ENCODE peak calls at places on chromosomes 5 and 9, in four cellular contexts. M is K562, U is GM12878, A is SK-N-SH. S is an unnamed sample.

GRCh38 chr9:117916291-117916690 is 212.1 kb downstream of the TLR4 start:
- DNase-seq in U (no peak), A (no peak), M (no peak), S (no peak)

GRCh38 chr5:148687427-148687826 is 33.1 kb upstream of the HTR4 start:
- DNase-seq in A (no peak), U (no peak), M (peak), S (peak)

GRCh38 chr9:115649991-115650472 is 503.6 kb upstream of the PAPPA start:
- DNase-seq in U (no peak), M (no peak), A (no peak), S (no peak)

GRCh38 chr5:94024101-94024500 is 282.7 kb upstream of the POU5F2 start:
- DNase-seq in U (no peak), A (no peak), M (no peak), S (no peak)

GRCh38 chr5:80711216-80711615 is 56.4 kb upstream of the DHFR start:
- DNase-seq in M (no peak), A (no peak), U (no peak), S (no peak)

GRCh38 chr5:167381457-167381856 is 910.0 kb upstream of the WWC1 start:
- DNase-seq in A (no peak), U (no peak), M (no peak), S (no peak)

GRCh38 chr9:89177021-89177400 is 1.6 kb downstream of the SHC3 start:
- DNase-seq in A (peak), U (no peak), M (no peak), S (no peak)

GRCh38 chr5:138981131-138981530 is 106.0 kb upstream of the LRRTM2 start:
- DNase-seq in A (no peak), U (no peak), M (no peak), S (no peak)

GRCh38 chr9:89923174-89923573 is 318.4 kb downstream of the GADD45G start:
- DNase-seq in U (no peak), A (no peak), M (no peak), S (no peak)

GRCh38 chr9:69089491-69089890 is 53.9 kb downstream of the FXN start:
- DNase-seq in A (no peak), U (no peak), M (no peak), S (peak)

GRCh38 chr5:178688551-178688950 is 41.9 kb downstream of the ZNF354A start:
- DNase-seq in U (no peak), A (no peak), M (no peak), S (no peak)

GRCh38 chr9:26809795-26810194 is 82.8 kb downstream of the CAAP1 start:
- DNase-seq in M (no peak), U (no peak), A (no peak), S (no peak)

GRCh38 chr5:64295100-64295499 is 129.5 kb downstream of the RNF180 start:
- DNase-seq in U (no peak), A (no peak), M (no peak), S (no peak)

GRCh38 chr9:85258229-85258628 is 483.5 kb downstream of the AGTPBP1 start:
- DNase-seq in A (no peak), M (no peak), U (no peak), S (no peak)

GRCh38 chr5:17727212-17727611 is 93.0 kb downstream of the TAF11L14 start:
- DNase-seq in U (no peak), M (no peak), A (no peak), S (no peak)

GRCh38 chr9:111630182-111631070 is 708 bp upstream of the DNAJC25 start:
- DNase-seq in A (peak), U (no peak), M (no peak), S (no peak)

GRCh38 chr9:124040935-124041816 is 29.6 kb downstream of the LHX2 start:
- DNase-seq in A (peak), U (no peak), M (peak), S (peak)

GRCh38 chr5:160470437-160471341 is 49.0 kb downstream of the PTTG1 start:
- DNase-seq in A (no peak), M (no peak), U (no peak), S (no peak)

GRCh38 chr9:103355000-103355399 is 359.9 kb downstream of the CYLC2 start:
- DNase-seq in A (no peak), U (no peak), M (no peak), S (no peak)

GRCh38 chr5:80607343-80607742 is 37.3 kb upstream of the ANKRD34B start:
- DNase-seq in U (no peak), A (no peak), M (no peak), S (no peak)

GRCh38 chr5:31638748-31639418 is at the start of gene PDZD2:
- DNase-seq in M (peak), A (peak), U (peak), S (peak)

GRCh38 chr5:122493091-122493775 is 181.2 kb downstream of the SNCAIP start:
- DNase-seq in U (no peak), A (peak), M (no peak), S (no peak)

GRCh38 chr5:84445049-84445685 is 60.5 kb upstream of the EDIL3 start:
- DNase-seq in U (no peak), M (no peak), A (no peak), S (no peak)

GRCh38 chr5:147617191-147617606 is 107.3 kb upstream of the DPYSL3 start:
- DNase-seq in A (no peak), M (no peak), U (no peak), S (no peak)

GRCh38 chr9:120117081-120117480 is 462.9 kb downstream of the CDK5RAP2 start:
- DNase-seq in U (no peak), A (no peak), M (no peak), S (peak)

GRCh38 chr5:132237141-132237540 is 9.5 kb upstream of the P4HA2 start:
- DNase-seq in M (no peak), A (no peak), U (no peak), S (no peak)

GRCh38 chr5:65952259-65952658 is 25.9 kb downstream of the ERBIN start:
- DNase-seq in M (no peak), A (no peak), U (no peak), S (no peak)

GRCh38 chr9:113173341-113173740 is 22.5 kb downstream of the SLC31A2 start:
- DNase-seq in U (no peak), A (no peak), M (no peak), S (no peak)

GRCh38 chr5:132003170-132003744 is 8.2 kb downstream of the ACSL6 start:
- DNase-seq in U (no peak), A (peak), M (peak), S (peak)

GRCh38 chr5:52864376-52864775 is 76.7 kb downstream of the ITGA1 start:
- DNase-seq in M (no peak), U (no peak), A (no peak), S (no peak)
- TF ChIP-seq USF1 in M (no peak), U (no peak), A (no peak), S (no peak)

DNA sequence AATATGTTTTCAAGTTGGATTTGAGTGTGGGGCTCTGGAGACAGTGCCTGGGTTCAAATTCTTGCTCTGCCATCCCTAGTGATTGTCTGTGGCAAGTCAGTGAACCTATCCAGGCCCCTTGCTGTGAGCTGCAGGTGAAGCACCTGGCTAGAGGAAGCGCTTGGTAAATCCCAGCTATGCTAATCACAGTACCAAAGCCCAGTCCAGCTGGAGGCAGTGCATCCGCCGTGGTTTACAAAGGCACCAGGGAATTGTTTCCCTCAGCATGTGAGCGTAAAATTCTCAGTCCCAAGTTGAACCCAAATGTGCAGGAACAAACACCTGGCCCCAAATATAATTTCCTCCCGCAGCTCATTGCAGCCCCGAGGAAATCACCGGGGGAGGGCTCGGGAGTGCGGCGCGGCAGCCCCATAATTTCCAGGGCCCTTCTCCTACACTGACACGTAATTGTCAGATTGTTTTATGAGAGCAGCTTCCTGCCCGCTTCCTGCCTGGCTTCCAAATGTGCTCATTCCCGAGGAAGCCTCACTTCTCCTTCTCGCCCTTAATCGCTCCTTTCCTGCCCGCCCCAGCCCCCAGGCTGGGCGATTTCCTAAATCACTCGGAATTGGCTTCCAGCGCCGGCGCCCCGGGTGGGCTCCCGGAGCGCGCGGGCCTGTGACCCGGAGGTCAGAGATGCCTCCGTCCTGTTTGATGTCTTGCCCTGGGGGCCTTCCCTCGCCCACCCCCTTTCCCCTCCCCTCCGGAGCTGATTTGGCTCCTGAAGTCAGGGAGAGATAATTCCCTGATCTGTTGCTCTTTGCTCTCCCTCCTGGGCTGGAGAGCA is 134.4 kb downstream of the FGF1 start:
- DNase-seq in U (no peak), M (no peak), A (peak), S (peak)
- TF ChIP-seq USF1 in U (no peak), M (no peak), A (no peak), S (no peak)

GRCh38 chr9:92954078-92954861 is 6.9 kb downstream of the FGD3 start:
- DNase-seq in U (peak), A (no peak), M (no peak), S (no peak)
- TF ChIP-seq USF1 in U (no peak), A (no peak), M (no peak), S (no peak)

DNA sequence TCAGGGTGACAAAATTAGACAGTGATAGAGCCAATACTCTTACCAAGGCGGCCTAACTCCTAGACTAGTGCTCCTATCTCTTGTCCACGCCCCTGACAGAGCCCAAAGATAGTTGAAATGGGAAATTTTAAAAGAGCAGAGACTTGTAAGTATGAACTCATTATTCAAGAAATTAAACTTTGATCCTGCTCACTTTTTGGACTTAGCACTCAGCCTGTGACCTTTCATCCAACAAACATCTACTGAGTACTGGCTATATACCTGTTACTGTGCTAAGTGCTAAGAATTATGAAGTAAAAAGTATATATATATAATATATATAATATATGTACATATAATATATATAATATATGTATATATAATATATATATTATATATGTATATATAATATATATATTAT is 1.2 kb downstream of the INVS start:
- DNase-seq in U (no peak), A (no peak), M (no peak), S (no peak)
- TF ChIP-seq USF1 in U (no peak), A (no peak), M (no peak), S (no peak)

DNA sequence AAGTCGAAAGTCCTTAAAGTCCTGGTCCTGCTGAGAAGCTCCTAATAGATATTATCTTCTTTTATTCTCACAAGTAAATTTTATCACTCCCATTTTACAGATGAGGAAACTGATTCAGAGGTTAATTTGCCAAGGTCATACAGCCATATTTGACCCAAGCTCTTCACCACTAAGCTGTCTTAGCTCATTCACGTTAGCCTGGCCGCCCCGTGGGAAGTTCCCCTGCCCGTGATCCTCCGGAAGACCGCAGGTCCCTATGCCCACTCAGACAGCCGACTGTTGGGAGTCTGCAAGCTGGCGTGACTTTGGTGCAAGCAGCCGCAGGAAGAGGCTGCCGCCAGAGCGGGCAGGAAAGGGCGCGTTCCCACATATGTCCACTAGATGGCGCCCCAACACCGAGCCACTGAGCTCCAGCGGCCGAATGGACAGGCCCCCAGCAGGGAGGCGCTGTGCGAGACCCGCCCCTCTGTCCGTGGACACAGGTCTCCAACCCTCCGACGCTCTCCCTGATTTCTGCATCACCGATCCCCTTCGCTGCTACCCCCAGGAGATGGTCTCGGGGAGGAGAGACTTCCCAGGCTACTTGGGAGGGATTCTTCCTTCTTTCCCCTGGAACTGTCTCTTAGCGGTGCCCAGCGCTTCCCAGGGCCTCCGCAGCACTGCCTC is 10.0 kb upstream of the ARAP3 start:
- DNase-seq in M (peak), U (no peak), A (peak), S (peak)
- TF ChIP-seq USF1 in M (no peak), U (no peak), A (no peak), S (no peak)

GRCh38 chr9:128282500-128282899 is 6.4 kb downstream of the SWI5 start:
- DNase-seq in M (no peak), U (no peak), A (no peak), S (no peak)

GRCh38 chr9:128292009-128292408 is 15.9 kb downstream of the SWI5 start:
- DNase-seq in A (no peak), U (no peak), M (peak), S (no peak)

GRCh38 chr9:128285033-128285784 is 9.1 kb downstream of the SWI5 start:
- DNase-seq in A (no peak), U (no peak), M (no peak), S (no peak)

GRCh38 chr9:128288273-128289004 is 12.4 kb downstream of the SWI5 start:
- DNase-seq in U (no peak), A (no peak), M (no peak), S (no peak)

DNA sequence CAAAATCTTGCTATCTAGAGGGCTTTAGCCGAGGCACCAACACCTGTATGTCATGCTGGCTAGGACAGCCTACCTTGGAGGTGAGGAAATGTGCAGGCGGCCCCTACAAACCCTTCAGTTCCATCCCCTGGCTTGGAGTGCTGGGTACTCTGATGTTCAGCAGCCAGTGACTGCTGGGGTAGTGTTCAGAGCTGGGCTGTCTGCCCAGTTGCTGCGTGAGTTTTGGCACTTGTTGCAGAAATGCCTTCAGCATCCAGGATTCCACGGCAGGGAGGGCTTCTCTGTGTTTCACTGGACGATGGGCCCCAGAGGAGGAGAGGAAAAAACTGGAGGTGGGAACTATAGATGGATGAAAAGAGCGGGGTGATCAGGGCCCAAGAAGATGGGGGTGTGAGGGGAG is 10.4 kb downstream of the SWI5 start:
- DNase-seq in U (no peak), M (no peak), A (no peak), S (no peak)
- TF ChIP-seq USF1 in U (no peak), M (no peak), A (no peak), S (no peak)

DNA sequence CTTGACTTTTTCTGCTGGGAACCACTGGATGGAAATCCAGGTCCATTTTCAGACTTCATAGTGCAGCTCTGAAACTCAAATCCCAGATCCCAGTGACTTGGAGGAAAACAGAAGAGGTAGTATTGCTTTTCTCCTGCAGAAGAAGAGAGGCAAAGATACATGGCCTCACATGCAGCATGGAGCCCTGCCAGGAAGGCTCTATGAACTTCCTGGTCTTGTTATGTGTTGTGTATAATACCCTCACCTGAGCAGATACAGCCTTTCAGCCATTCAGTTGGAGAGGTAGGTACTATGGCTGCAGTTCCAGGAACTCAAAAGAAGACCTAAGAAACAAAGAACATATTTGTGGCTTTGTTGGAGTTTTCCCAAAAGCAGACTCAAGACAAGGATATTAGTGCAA is 90.0 kb upstream of the NIPBL start:
- DNase-seq in M (no peak), A (no peak), U (no peak), S (no peak)
- TF ChIP-seq USF1 in M (no peak), A (no peak), U (no peak), S (no peak)

DNA sequence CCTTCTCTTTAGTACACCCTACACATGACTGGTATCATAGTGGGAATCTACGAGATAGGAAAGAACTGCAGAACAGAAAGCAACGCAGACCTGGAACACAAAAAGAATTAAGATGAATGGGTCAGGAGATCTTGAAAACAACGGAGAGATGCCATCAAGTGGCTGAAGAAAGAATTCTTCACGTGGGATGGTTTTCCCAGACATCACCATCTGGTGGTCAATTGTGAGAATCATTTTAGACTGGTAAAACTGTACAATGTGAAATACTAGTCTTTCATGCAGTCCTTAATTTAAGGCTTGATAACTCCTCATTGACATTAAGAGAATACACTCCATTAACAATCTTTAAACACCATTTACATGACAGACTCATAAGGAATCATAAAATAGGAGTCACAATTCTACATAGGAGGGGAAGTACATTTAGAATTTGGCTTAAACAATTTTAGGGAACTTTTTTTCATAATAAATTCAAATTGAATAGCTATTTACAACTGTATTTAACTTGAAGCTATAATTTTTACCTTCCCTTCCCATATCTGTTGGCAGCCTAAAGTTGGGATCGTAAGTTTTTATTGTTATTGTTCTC is 128.4 kb upstream of the TRPM3 start:
- DNase-seq in A (peak), M (peak), U (no peak), S (no peak)
- TF ChIP-seq USF1 in A (peak), M (no peak), U (no peak), S (no peak)